ENCODE peak calls at places on chromosome 13, in eight cellular contexts. One of them, this sample, is unnamed. For H3K4me1, the result is how much of the 10 kb centered on the place peaks cover.

GRCh38 chr13:66207610-66208009 is 1022.5 kb downstream of the PCDH9 start:
- DNase-seq in tibial artery: no peak
- DNase-seq in heart right ventricle: no peak
- DNase-seq in suprapubic skin: no peak
- DNase-seq in adrenal gland: no peak
- DNase-seq in GM23338: no peak
- DNase-seq in mesenchymal stem cell: no peak
- DNase-seq in GM23248: no peak
- DNase-seq in this sample: no peak

GRCh38 chr13:28204690-28205443 is 66.5 kb downstream of the PAN3 start:
- DNase-seq in tibial artery: no peak
- DNase-seq in heart right ventricle: no peak
- DNase-seq in suprapubic skin: no peak
- DNase-seq in adrenal gland: no peak
- DNase-seq in GM23338: no peak
- DNase-seq in mesenchymal stem cell: no peak
- DNase-seq in GM23248: no peak
- DNase-seq in this sample: no peak

GRCh38 chr13:95601216-95601615 is 43.3 kb downstream of the DZIP1 start:
- DNase-seq in tibial artery: no peak
- DNase-seq in heart right ventricle: no peak
- DNase-seq in suprapubic skin: no peak
- DNase-seq in adrenal gland: no peak
- DNase-seq in GM23338: no peak
- DNase-seq in mesenchymal stem cell: no peak
- DNase-seq in GM23248: no peak
- DNase-seq in this sample: no peak

GRCh38 chr13:98171806-98172569 is 5.1 kb downstream of the RNF113B start:
- DNase-seq in tibial artery: peak
- DNase-seq in heart right ventricle: peak
- DNase-seq in suprapubic skin: no peak
- DNase-seq in adrenal gland: peak
- DNase-seq in GM23338: no peak
- DNase-seq in mesenchymal stem cell: peak
- DNase-seq in GM23248: peak
- DNase-seq in this sample: peak

GRCh38 chr13:61187471-61187870 is 228.2 kb downstream of the PCDH20 start:
- DNase-seq in tibial artery: no peak
- DNase-seq in heart right ventricle: no peak
- DNase-seq in suprapubic skin: no peak
- DNase-seq in adrenal gland: no peak
- DNase-seq in GM23338: no peak
- DNase-seq in mesenchymal stem cell: no peak
- DNase-seq in GM23248: no peak
- DNase-seq in this sample: no peak

GRCh38 chr13:76632388-76633044 is 253.7 kb downstream of the KCTD12 start:
- DNase-seq in tibial artery: no peak
- DNase-seq in heart right ventricle: no peak
- DNase-seq in suprapubic skin: no peak
- DNase-seq in adrenal gland: no peak
- DNase-seq in GM23338: peak
- DNase-seq in mesenchymal stem cell: no peak
- DNase-seq in GM23248: no peak
- DNase-seq in this sample: no peak

GRCh38 chr13:91553584-91553983 is 155.2 kb downstream of the GPC5 start:
- DNase-seq in tibial artery: no peak
- DNase-seq in heart right ventricle: no peak
- DNase-seq in suprapubic skin: no peak
- DNase-seq in adrenal gland: no peak
- DNase-seq in GM23338: no peak
- DNase-seq in mesenchymal stem cell: no peak
- DNase-seq in GM23248: no peak
- DNase-seq in this sample: no peak

GRCh38 chr13:28489536-28489935 is 5.4 kb downstream of the FLT1 start:
- DNase-seq in tibial artery: no peak
- DNase-seq in heart right ventricle: no peak
- DNase-seq in suprapubic skin: no peak
- DNase-seq in adrenal gland: no peak
- DNase-seq in GM23338: no peak
- DNase-seq in mesenchymal stem cell: peak
- DNase-seq in GM23248: no peak
- DNase-seq in this sample: no peak

GRCh38 chr13:61463027-61463426 is 47.4 kb upstream of the PCDH20 start:
- DNase-seq in tibial artery: no peak
- DNase-seq in heart right ventricle: no peak
- DNase-seq in suprapubic skin: no peak
- DNase-seq in adrenal gland: no peak
- DNase-seq in GM23338: no peak
- DNase-seq in mesenchymal stem cell: no peak
- DNase-seq in GM23248: no peak
- DNase-seq in this sample: no peak

GRCh38 chr13:102678339-102679122 is 16.3 kb downstream of the METTL21C start:
- DNase-seq in tibial artery: no peak
- DNase-seq in heart right ventricle: no peak
- DNase-seq in suprapubic skin: no peak
- DNase-seq in adrenal gland: no peak
- DNase-seq in GM23338: no peak
- DNase-seq in mesenchymal stem cell: no peak
- DNase-seq in GM23248: no peak
- DNase-seq in this sample: no peak

GRCh38 chr13:34035676-34036325 is 217.9 kb downstream of the RFC3 start:
- DNase-seq in tibial artery: no peak
- DNase-seq in heart right ventricle: no peak
- DNase-seq in suprapubic skin: no peak
- DNase-seq in adrenal gland: peak
- DNase-seq in GM23338: no peak
- DNase-seq in mesenchymal stem cell: no peak
- DNase-seq in GM23248: peak
- DNase-seq in this sample: no peak

GRCh38 chr13:37127706-37128241 is 22.3 kb upstream of the CSNK1A1L start:
- DNase-seq in tibial artery: peak
- DNase-seq in heart right ventricle: peak
- DNase-seq in suprapubic skin: no peak
- DNase-seq in adrenal gland: no peak
- DNase-seq in GM23338: no peak
- DNase-seq in mesenchymal stem cell: peak
- DNase-seq in GM23248: peak
- DNase-seq in this sample: peak

GRCh38 chr13:67416047-67416925 is 186.2 kb upstream of the PCDH9 start:
- DNase-seq in tibial artery: no peak
- DNase-seq in heart right ventricle: no peak
- DNase-seq in suprapubic skin: no peak
- DNase-seq in adrenal gland: peak
- DNase-seq in GM23338: peak
- DNase-seq in mesenchymal stem cell: peak
- DNase-seq in GM23248: peak
- DNase-seq in this sample: no peak

GRCh38 chr13:97911311-97912138 is 42.0 kb upstream of the IPO5 start:
- DNase-seq in tibial artery: no peak
- DNase-seq in heart right ventricle: no peak
- DNase-seq in suprapubic skin: no peak
- DNase-seq in adrenal gland: peak
- DNase-seq in GM23338: peak
- DNase-seq in mesenchymal stem cell: no peak
- DNase-seq in GM23248: peak
- DNase-seq in this sample: no peak

GRCh38 chr13:108987488-108987887 is 358.1 kb downstream of the MYO16 start:
- DNase-seq in tibial artery: no peak
- DNase-seq in heart right ventricle: no peak
- DNase-seq in suprapubic skin: no peak
- DNase-seq in adrenal gland: no peak
- DNase-seq in GM23338: no peak
- DNase-seq in mesenchymal stem cell: peak
- DNase-seq in GM23248: peak
- DNase-seq in this sample: no peak

GRCh38 chr13:82720961-82721360 is 1161.3 kb downstream of the SLITRK1 start:
- DNase-seq in tibial artery: no peak
- DNase-seq in heart right ventricle: no peak
- DNase-seq in suprapubic skin: no peak
- DNase-seq in adrenal gland: no peak
- DNase-seq in GM23338: no peak
- DNase-seq in mesenchymal stem cell: no peak
- DNase-seq in GM23248: no peak
- DNase-seq in this sample: no peak

GRCh38 chr13:98026457-98026857 is 73.0 kb downstream of the IPO5 start:
- DNase-seq in tibial artery: no peak
- DNase-seq in heart right ventricle: no peak
- DNase-seq in suprapubic skin: no peak
- DNase-seq in adrenal gland: peak
- DNase-seq in GM23338: peak
- DNase-seq in mesenchymal stem cell: peak
- DNase-seq in GM23248: peak
- DNase-seq in this sample: no peak

GRCh38 chr13:111370147-111370546 is 49.7 kb downstream of the TEX29 start:
- DNase-seq in tibial artery: no peak
- DNase-seq in heart right ventricle: no peak
- DNase-seq in suprapubic skin: no peak
- DNase-seq in adrenal gland: no peak
- DNase-seq in GM23338: no peak
- DNase-seq in mesenchymal stem cell: no peak
- DNase-seq in GM23248: no peak
- DNase-seq in this sample: no peak

GRCh38 chr13:31433756-31434155 is 234.0 kb downstream of the B3GLCT start:
- DNase-seq in tibial artery: no peak
- DNase-seq in heart right ventricle: no peak
- DNase-seq in suprapubic skin: no peak
- DNase-seq in adrenal gland: no peak
- DNase-seq in GM23338: no peak
- DNase-seq in mesenchymal stem cell: no peak
- DNase-seq in GM23248: peak
- DNase-seq in this sample: no peak

GRCh38 chr13:24680258-24680920 is at the start of gene ATP12A:
- DNase-seq in tibial artery: no peak
- DNase-seq in heart right ventricle: no peak
- DNase-seq in suprapubic skin: no peak
- DNase-seq in adrenal gland: no peak
- DNase-seq in GM23338: peak
- DNase-seq in mesenchymal stem cell: no peak
- DNase-seq in GM23248: peak
- DNase-seq in this sample: no peak

GRCh38 chr13:23618341-23618740 is 48.1 kb downstream of the TNFRSF19 start:
- DNase-seq in tibial artery: no peak
- DNase-seq in heart right ventricle: no peak
- DNase-seq in suprapubic skin: no peak
- DNase-seq in adrenal gland: no peak
- DNase-seq in GM23338: peak
- DNase-seq in mesenchymal stem cell: peak
- DNase-seq in GM23248: peak
- DNase-seq in this sample: no peak

GRCh38 chr13:112579310-112579843 is 8.6 kb downstream of the TUBGCP3 start:
- DNase-seq in tibial artery: no peak
- DNase-seq in heart right ventricle: no peak
- DNase-seq in suprapubic skin: no peak
- DNase-seq in adrenal gland: no peak
- DNase-seq in GM23338: no peak
- DNase-seq in mesenchymal stem cell: no peak
- DNase-seq in GM23248: no peak
- DNase-seq in this sample: no peak

GRCh38 chr13:25857830-25858229 is 194.0 kb downstream of the SHISA2 start:
- DNase-seq in tibial artery: no peak
- DNase-seq in heart right ventricle: no peak
- DNase-seq in suprapubic skin: no peak
- DNase-seq in adrenal gland: no peak
- DNase-seq in GM23338: no peak
- DNase-seq in mesenchymal stem cell: no peak
- DNase-seq in GM23248: no peak
- DNase-seq in this sample: no peak

GRCh38 chr13:25468330-25469178 is 96.8 kb downstream of the ATP8A2 start:
- DNase-seq in tibial artery: no peak
- DNase-seq in heart right ventricle: no peak
- DNase-seq in suprapubic skin: no peak
- DNase-seq in adrenal gland: peak
- DNase-seq in GM23338: peak
- DNase-seq in mesenchymal stem cell: no peak
- DNase-seq in GM23248: no peak
- DNase-seq in this sample: no peak

GRCh38 chr13:51689597-51689996 is 105.3 kb downstream of the WDFY2 start:
- DNase-seq in tibial artery: no peak
- DNase-seq in heart right ventricle: no peak
- DNase-seq in suprapubic skin: no peak
- DNase-seq in adrenal gland: no peak
- DNase-seq in GM23338: no peak
- DNase-seq in mesenchymal stem cell: no peak
- DNase-seq in GM23248: no peak
- DNase-seq in this sample: no peak

GRCh38 chr13:50208826-50209335 is 193.6 kb downstream of the KCNRG start:
- DNase-seq in tibial artery: peak
- DNase-seq in heart right ventricle: peak
- DNase-seq in suprapubic skin: peak
- DNase-seq in adrenal gland: peak
- DNase-seq in GM23338: peak
- DNase-seq in mesenchymal stem cell: peak
- DNase-seq in GM23248: peak
- DNase-seq in this sample: no peak
- H3K4me3 ChIP-seq in tibial artery: no peak
- H3K4me3 ChIP-seq in heart right ventricle: no peak
- H3K4me3 ChIP-seq in suprapubic skin: peak
- H3K4me3 ChIP-seq in adrenal gland: peak
- H3K4me3 ChIP-seq in GM23338: no peak
- H3K4me3 ChIP-seq in mesenchymal stem cell: peak
- H3K4me3 ChIP-seq in GM23248: peak
- H3K4me3 ChIP-seq in this sample: peak

DNA sequence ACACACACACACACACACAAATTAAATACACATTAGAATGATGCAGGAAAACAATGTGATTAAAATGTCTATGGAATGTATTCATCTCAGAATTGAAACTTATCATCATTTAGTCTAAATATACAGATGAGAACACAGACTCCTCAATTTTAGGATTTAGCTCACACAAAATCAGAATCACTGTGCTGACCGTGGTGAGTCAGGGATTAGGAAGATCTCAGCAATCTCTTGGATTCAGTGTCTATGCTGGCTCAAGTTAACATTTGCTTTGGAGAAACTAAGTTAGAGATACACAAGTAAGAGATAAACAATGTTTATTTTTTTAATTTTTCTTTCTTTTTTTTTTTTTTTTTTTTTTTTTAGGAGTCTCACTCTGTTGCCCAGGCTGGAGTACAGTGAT is 323.6 kb downstream of the KLF12 start:
- DNase-seq in tibial artery: no peak
- DNase-seq in heart right ventricle: no peak
- DNase-seq in suprapubic skin: no peak
- DNase-seq in adrenal gland: no peak
- DNase-seq in GM23338: no peak
- DNase-seq in mesenchymal stem cell: no peak
- DNase-seq in GM23248: peak
- DNase-seq in this sample: no peak
- H3K4me1 ChIP-seq in tibial artery: under half
- H3K4me1 ChIP-seq in heart right ventricle: under half
- H3K4me1 ChIP-seq in suprapubic skin: under half
- H3K4me1 ChIP-seq in adrenal gland: under half
- H3K4me1 ChIP-seq in GM23338: under half
- H3K4me1 ChIP-seq in mesenchymal stem cell: under half
- H3K4me1 ChIP-seq in GM23248: under half
- H3K4me1 ChIP-seq in this sample: under half

GRCh38 chr13:20127263-20127562 is 33.6 kb downstream of the GJA3 start:
- DNase-seq in tibial artery: no peak
- DNase-seq in heart right ventricle: no peak
- DNase-seq in suprapubic skin: no peak
- DNase-seq in adrenal gland: no peak
- DNase-seq in GM23338: no peak
- DNase-seq in mesenchymal stem cell: no peak
- DNase-seq in GM23248: no peak
- DNase-seq in this sample: no peak
- H3K4me3 ChIP-seq in tibial artery: peak
- H3K4me3 ChIP-seq in heart right ventricle: peak
- H3K4me3 ChIP-seq in suprapubic skin: peak
- H3K4me3 ChIP-seq in adrenal gland: no peak
- H3K4me3 ChIP-seq in GM23338: peak
- H3K4me3 ChIP-seq in mesenchymal stem cell: peak
- H3K4me3 ChIP-seq in GM23248: peak
- H3K4me3 ChIP-seq in this sample: peak

GRCh38 chr13:40315416-40316064 is 350.9 kb downstream of the FOXO1 start:
- DNase-seq in tibial artery: no peak
- DNase-seq in heart right ventricle: peak
- DNase-seq in suprapubic skin: no peak
- DNase-seq in adrenal gland: peak
- DNase-seq in GM23338: no peak
- DNase-seq in mesenchymal stem cell: no peak
- DNase-seq in GM23248: no peak
- DNase-seq in this sample: no peak
- H3K4me1 ChIP-seq in tibial artery: under half
- H3K4me1 ChIP-seq in heart right ventricle: under half
- H3K4me1 ChIP-seq in suprapubic skin: under half
- H3K4me1 ChIP-seq in adrenal gland: under half
- H3K4me1 ChIP-seq in GM23338: under half
- H3K4me1 ChIP-seq in mesenchymal stem cell: under half
- H3K4me1 ChIP-seq in GM23248: under half
- H3K4me1 ChIP-seq in this sample: under half

This sample was measured in tibial nerve.